ENCODE peak calls at places on chromosomes 7 and 10, in seven cellular contexts. S, T, H, I, R, E and V are unnamed samples.

GRCh38 chr7:111568419-111568818 is 6.1 kb upstream of the IMMP2L start:
- DNase-seq in H (no peak), R (no peak), I (no peak), T (no peak), E (no peak), S (no peak), V (no peak)

GRCh38 chr10:18010050-18010449 is 58.3 kb downstream of the SLC39A12 start:
- DNase-seq in E (no peak), T (no peak), I (no peak), H (no peak), R (no peak), S (no peak), V (no peak)

GRCh38 chr7:104005197-104005596 is 15.7 kb upstream of the RELN start:
- DNase-seq in R (no peak), I (no peak), H (no peak), E (no peak), S (no peak), T (no peak), V (no peak)

GRCh38 chr7:3272691-3273141 is 28.3 kb upstream of the SDK1 start:
- DNase-seq in H (no peak), T (no peak), E (no peak), S (no peak), I (no peak), R (no peak), V (peak)

GRCh38 chr10:59252491-59252890 is 76.0 kb downstream of the PHYHIPL start:
- DNase-seq in S (no peak), H (no peak), T (no peak), I (no peak), E (no peak), R (no peak), V (no peak)

GRCh38 chr7:27172823-27173411 is 1.2 kb downstream of the HOXA10 start:
- DNase-seq in S (no peak), E (no peak), I (no peak), T (no peak), R (no peak), H (no peak), V (no peak)

GRCh38 chr7:26200113-26200443 is 468 bp downstream of the HNRNPA2B1 start:
- DNase-seq in E (peak), H (peak), R (peak), S (peak), I (peak), T (peak), V (no peak)

GRCh38 chr7:102320601-102321350 is 34.1 kb downstream of the SH2B2 start:
- DNase-seq in I (no peak), S (no peak), H (no peak), R (no peak), T (no peak), E (no peak), V (no peak)

GRCh38 chr7:70178787-70179186 is 580.5 kb downstream of the AUTS2 start:
- DNase-seq in S (no peak), T (no peak), E (no peak), R (no peak), H (no peak), I (no peak), V (no peak)

GRCh38 chr7:108307246-108307982 is 148.8 kb downstream of the NRCAM start:
- DNase-seq in H (no peak), E (no peak), I (no peak), R (no peak), S (no peak), T (no peak), V (no peak)

GRCh38 chr10:97383159-97383558 is 18.0 kb downstream of the RRP12 start:
- DNase-seq in R (no peak), S (no peak), I (no peak), T (no peak), H (no peak), E (no peak), V (no peak)

GRCh38 chr7:31107106-31108090 is 55.3 kb downstream of the ADCYAP1R1 start:
- DNase-seq in E (no peak), I (no peak), T (no peak), H (no peak), R (no peak), S (no peak), V (no peak)

GRCh38 chr7:22052221-22052639 is 106.5 kb upstream of the CDCA7L start:
- DNase-seq in I (no peak), E (no peak), H (no peak), S (no peak), R (no peak), T (no peak), V (no peak)

GRCh38 chr7:121195859-121196588 is 132.8 kb upstream of the WNT16 start:
- DNase-seq in H (no peak), T (no peak), R (no peak), I (no peak), S (no peak), E (no peak), V (no peak)

GRCh38 chr7:93350338-93350737 is 118.2 kb downstream of the VPS50 start:
- DNase-seq in T (no peak), S (no peak), E (no peak), I (no peak), H (no peak), R (no peak), V (no peak)

GRCh38 chr10:112356686-112357085 is 17.2 kb upstream of the ACSL5 start:
- DNase-seq in R (no peak), S (no peak), T (no peak), I (no peak), H (no peak), E (no peak), V (no peak)

GRCh38 chr7:39271386-39271785 is 293.7 kb downstream of the POU6F2 start:
- DNase-seq in R (no peak), S (no peak), H (no peak), E (no peak), T (peak), I (no peak), V (no peak)

GRCh38 chr10:79242620-79243152 is 104.6 kb upstream of the PPIF start:
- DNase-seq in S (peak), T (peak), H (peak), E (peak), R (peak), I (no peak), V (peak)

GRCh38 chr7:155483245-155483644 is 25.3 kb downstream of the EN2 start:
- DNase-seq in E (no peak), S (no peak), T (no peak), I (no peak), R (no peak), H (no peak), V (no peak)

GRCh38 chr10:25072786-25073185 is 56.4 kb downstream of the THNSL1 start:
- DNase-seq in E (no peak), T (no peak), R (no peak), H (no peak), S (no peak), I (no peak), V (no peak)

GRCh38 chr10:89793649-89794254 is 92.4 kb downstream of the KIF20B start:
- DNase-seq in T (peak), I (no peak), S (no peak), E (peak), R (peak), H (no peak), V (peak)

GRCh38 chr7:143193880-143194279 is 10.7 kb downstream of the TAS2R39 start:
- DNase-seq in R (no peak), T (no peak), I (no peak), H (no peak), S (no peak), E (no peak), V (no peak)

GRCh38 chr7:138625084-138625848 is 75.9 kb downstream of the SVOPL start:
- DNase-seq in H (no peak), I (no peak), E (no peak), T (no peak), R (no peak), S (no peak), V (no peak)

GRCh38 chr7:44287488-44288380 is 37.7 kb downstream of the CAMK2B start:
- DNase-seq in I (no peak), H (peak), S (no peak), R (no peak), T (no peak), E (no peak), V (no peak)

GRCh38 chr7:155300641-155301452 is 3.2 kb downstream of the INSIG1 start:
- DNase-seq in R (peak), E (no peak), H (no peak), T (no peak), I (no peak), S (no peak), V (no peak)

GRCh38 chr10:30687698-30688213 is 58.2 kb upstream of the LYZL2 start:
- DNase-seq in T (peak), R (peak), S (peak), I (peak), E (peak), H (peak), V (peak)

GRCh38 chr10:98038333-98038732 is 7.9 kb upstream of the CRTAC1 start:
- DNase-seq in I (no peak), R (peak), T (no peak), E (no peak), S (no peak), H (no peak), V (no peak)

GRCh38 chr7:40700653-40701475 is 566.1 kb downstream of the SUGCT start:
- DNase-seq in H (no peak), I (no peak), E (no peak), T (peak), R (no peak), S (no peak), V (no peak)

GRCh38 chr7:80105706-80106408 is 28.8 kb upstream of the GNAI1 start:
- DNase-seq in T (no peak), H (no peak), I (no peak), E (no peak), R (no peak), S (no peak), V (no peak)

GRCh38 chr7:18320971-18321567 is 174.5 kb upstream of the HDAC9 start:
- DNase-seq in R (peak), E (no peak), H (no peak), I (no peak), S (no peak), T (peak), V (no peak)

GRCh38 chr10:81021428-81022129 is 483.9 kb downstream of the SH2D4B start:
- DNase-seq in R (no peak), E (no peak), I (no peak), T (no peak), S (no peak), H (no peak), V (no peak)

GRCh38 chr7:50497068-50497642 is 47.0 kb upstream of the FIGNL1 start:
- DNase-seq in T (no peak), I (no peak), S (no peak), R (no peak), H (no peak), E (no peak), V (no peak)